ENCODE peak calls at places on chromosomes 11 and 22, in six cellular contexts. Z, M, D, S, P and X are unnamed samples. For H3K4me1, the result is how much of the 10 kb centered on the place peaks cover.

GRCh38 chr22:50734343-50734771 is 3.6 kb upstream of the ACR start:
- DNase-seq in M (no peak), S (no peak), D (no peak), P (no peak), Z (no peak), X (no peak)

GRCh38 chr11:109512249-109512648 is 90.3 kb downstream of the C11orf87 start:
- DNase-seq in Z (no peak), S (no peak), P (no peak), D (peak), M (no peak), X (no peak)

GRCh38 chr22:44730034-44730433 is 22.3 kb upstream of the ARHGAP8 start:
- DNase-seq in D (no peak), M (no peak), S (no peak), P (no peak), Z (no peak), X (no peak)

GRCh38 chr22:32509045-32509444 is 34.4 kb downstream of the FBXO7 start:
- DNase-seq in P (no peak), Z (no peak), S (no peak), D (no peak), M (no peak), X (no peak)

GRCh38 chr11:114026355-114026754 is 33.2 kb upstream of the ZBTB16 start:
- DNase-seq in D (peak), P (no peak), S (peak), M (peak), Z (peak), X (peak)

GRCh38 chr22:32531955-32532818 is 57.6 kb downstream of the FBXO7 start:
- DNase-seq in S (peak), D (peak), Z (no peak), M (peak), P (peak), X (no peak)

GRCh38 chr11:19821412-19821875 is 108.8 kb downstream of the NAV2 start:
- DNase-seq in Z (no peak), M (peak), S (no peak), P (no peak), D (no peak), X (no peak)

GRCh38 chr22:40024201-40025061 is 29.7 kb downstream of the FAM83F start:
- DNase-seq in Z (peak), P (no peak), D (peak), M (peak), S (peak), X (peak)

GRCh38 chr22:17366830-17367229 is 2.4 kb upstream of the CECR2 start:
- DNase-seq in M (peak), D (no peak), Z (peak), P (no peak), S (peak), X (no peak)

GRCh38 chr11:117328414-117329010 is 858 bp downstream of the CEP164 start:
- DNase-seq in P (no peak), Z (peak), S (peak), M (peak), D (peak), X (no peak)

GRCh38 chr11:76379811-76380160 is 1.1 kb downstream of the THAP12 start:
- DNase-seq in S (no peak), Z (no peak), D (no peak), P (no peak), M (no peak), X (no peak)
- H3K4me1 ChIP-seq in S (under half), Z (half or more), D (under half), P (under half), M (under half), X (under half)

DNA sequence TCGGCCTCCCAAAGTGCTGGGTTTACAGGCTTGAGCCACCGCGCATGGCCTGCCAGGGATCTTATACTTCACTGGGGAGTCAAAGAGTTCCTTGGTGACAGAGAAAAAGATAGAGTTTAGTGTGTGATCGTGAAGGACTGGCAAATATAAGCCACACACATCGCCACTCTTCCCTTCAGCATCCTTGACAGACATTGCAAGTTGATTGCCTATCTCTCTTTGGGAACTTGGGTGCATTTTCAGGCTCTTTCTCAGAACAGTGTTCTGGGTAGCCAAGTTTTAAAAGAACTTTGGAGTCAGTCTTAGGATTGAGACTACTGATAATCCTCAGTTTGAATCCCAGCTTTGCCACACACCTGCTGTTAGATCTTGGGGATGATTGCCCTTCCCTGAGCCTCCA is 19.8 kb downstream of the MIAT start:
- DNase-seq in P (no peak), Z (no peak), D (no peak), S (no peak), M (no peak), X (no peak)
- H3K4me2 ChIP-seq in P (no peak), Z (no peak), D (no peak), S (no peak), M (no peak), X (no peak)

DNA sequence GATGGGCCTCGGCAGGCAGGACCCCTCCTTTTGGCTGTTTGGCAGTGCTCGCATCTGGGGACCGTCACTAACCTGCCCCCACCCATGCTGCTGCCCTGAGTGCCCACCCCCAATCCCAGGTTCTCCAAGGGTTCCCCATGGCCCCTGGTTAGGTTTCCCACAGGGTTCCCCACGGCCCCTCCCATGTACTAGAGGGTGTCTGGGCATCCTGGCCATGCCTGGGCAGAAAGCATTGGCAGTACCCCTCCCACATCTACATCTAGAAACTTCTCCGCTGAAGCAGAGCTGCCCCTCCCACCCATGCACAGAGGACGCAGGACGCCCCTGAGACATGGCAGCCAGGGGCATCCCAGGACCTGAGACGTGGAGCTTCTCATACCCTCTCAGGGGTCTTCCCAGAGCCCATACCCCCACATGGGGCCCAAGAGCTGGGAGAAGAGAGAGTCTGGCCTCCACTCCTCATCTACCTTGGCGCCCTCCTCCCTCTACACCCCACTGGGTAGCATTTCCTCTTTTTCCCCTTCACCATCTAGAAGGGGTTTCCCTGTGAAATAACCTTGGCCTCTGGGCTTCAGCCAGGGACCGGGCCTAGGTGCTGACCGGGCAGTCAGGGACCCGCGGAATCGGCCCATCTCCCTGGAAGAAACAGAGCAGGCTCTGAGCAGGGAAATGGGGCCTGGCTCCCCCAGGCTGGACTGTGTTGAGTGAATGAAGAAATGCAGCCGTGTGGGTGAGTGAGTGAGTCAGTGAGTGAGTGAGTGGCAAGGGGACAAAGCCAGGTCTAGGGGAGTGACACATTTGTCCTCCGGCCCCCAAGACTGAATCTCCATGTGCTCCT is 987.3 kb downstream of the BRD1 start:
- DNase-seq in D (no peak), P (no peak), S (no peak), Z (no peak), M (no peak), X (no peak)
- H3K4me1 ChIP-seq in D (under half), P (under half), S (under half), Z (under half), M (under half), X (under half)

GRCh38 chr11:8017894-8018741 is 31.0 kb downstream of the EIF3F start:
- DNase-seq in P (no peak), D (peak), M (peak), Z (no peak), S (peak), X (no peak)

GRCh38 chr11:8016396-8016949 is 29.3 kb downstream of the EIF3F start:
- DNase-seq in Z (no peak), S (no peak), M (no peak), P (no peak), D (peak), X (no peak)

GRCh38 chr11:8019671-8020597 is 32.8 kb downstream of the EIF3F start:
- DNase-seq in D (peak), P (no peak), S (no peak), M (peak), Z (no peak), X (no peak)

GRCh38 chr11:8017071-8017470 is 29.9 kb downstream of the EIF3F start:
- DNase-seq in M (no peak), P (no peak), Z (no peak), D (no peak), S (no peak), X (no peak)

DNA sequence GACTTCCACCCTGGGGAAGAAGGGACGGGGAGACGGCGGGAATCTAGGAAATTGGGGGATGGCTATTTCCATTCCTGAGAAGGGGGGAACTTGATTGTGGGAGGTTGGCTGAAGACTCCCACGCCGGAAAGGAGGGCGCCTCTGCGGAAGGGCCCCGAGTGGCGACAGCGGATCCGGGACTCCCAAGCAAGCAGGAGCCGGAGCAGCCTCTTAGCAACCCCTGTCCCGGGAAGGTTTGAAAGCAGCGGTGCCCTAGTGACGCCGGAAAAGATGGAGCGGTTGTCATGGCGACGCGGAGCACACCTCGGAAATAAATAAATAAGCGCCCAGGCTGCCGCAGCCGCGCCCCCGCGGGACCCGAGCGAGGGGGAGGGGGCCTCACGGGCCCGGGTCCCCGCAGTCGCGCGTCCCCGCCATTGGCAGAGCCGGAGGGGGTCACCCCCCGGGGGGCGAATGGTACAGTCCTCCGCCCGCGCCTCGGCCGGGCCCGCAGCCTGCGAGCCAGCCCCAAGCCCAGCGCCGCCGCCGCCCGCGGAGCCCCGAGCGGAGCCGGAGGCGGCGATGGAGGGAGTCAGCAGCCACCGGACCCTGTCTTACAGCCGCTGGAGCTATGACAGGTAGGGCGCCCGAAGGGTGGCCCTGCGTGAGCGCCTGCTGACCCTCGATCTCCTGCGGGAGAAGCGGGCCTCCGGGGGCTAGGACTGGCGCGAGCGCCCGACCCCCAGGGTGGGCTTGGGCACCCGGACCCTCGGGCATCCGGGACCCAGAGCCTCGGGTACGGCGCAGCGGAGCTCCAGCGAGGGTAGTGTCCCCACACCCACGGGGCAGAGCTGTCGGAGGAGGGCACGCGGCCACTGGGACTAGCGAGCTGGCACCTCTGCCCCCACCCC is 31.9 kb downstream of the EIF3F start:
- DNase-seq in S (peak), Z (no peak), M (peak), D (peak), P (no peak), X (peak)
- H3K4me2 ChIP-seq in S (peak), Z (no peak), M (peak), D (peak), P (peak), X (peak)